ENCODE peak calls at places on chromosomes 5 and 9, in seven cellular contexts. P is transverse colon; O is neural progenitor cell; G is effector memory CD4-positive, alpha-beta T cell; Q is CD8-positive, alpha-beta T cell; J is SK-N-MC; S is left lung. N is an unnamed sample. For H3K36me3, the result is how much of the 10 kb centered on the place peaks cover.

GRCh38 chr9:93207860-93208734 is 24.2 kb downstream of the WNK2 start:
- DNase-seq in P (no peak), O (no peak), G (no peak), Q (no peak), J (no peak), S (peak), N (no peak)

GRCh38 chr5:55603947-55604346 is 69.2 kb upstream of the PLPP1 start:
- DNase-seq in P (no peak), O (no peak), G (no peak), Q (no peak), J (no peak), S (no peak), N (no peak)

GRCh38 chr9:106878943-106879916 is 16.3 kb downstream of the ZNF462 start:
- DNase-seq in P (peak), O (peak), G (no peak), Q (no peak), J (no peak), S (peak), N (peak)

GRCh38 chr9:31519011-31519410 is 865.4 kb upstream of the ACO1 start:
- DNase-seq in P (no peak), O (no peak), G (no peak), Q (no peak), J (no peak), S (no peak), N (no peak)

GRCh38 chr5:60698316-60698715 is 1.6 kb downstream of the DEPDC1B start:
- DNase-seq in P (no peak), O (no peak), G (no peak), Q (no peak), J (no peak), S (no peak), N (no peak)

GRCh38 chr9:73153793-73154227 is 2.1 kb downstream of the ANXA1 start:
- DNase-seq in P (no peak), O (no peak), G (no peak), Q (no peak), J (no peak), S (no peak), N (no peak)

GRCh38 chr5:62266573-62266972 is 39.4 kb upstream of the KIF2A start:
- DNase-seq in P (no peak), O (no peak), G (no peak), Q (no peak), J (no peak), S (no peak), N (no peak)

GRCh38 chr9:71806916-71807315 is 38.6 kb upstream of the CEMIP2 start:
- DNase-seq in P (peak), O (peak), G (peak), Q (peak), J (peak), S (no peak), N (peak)

GRCh38 chr5:124669956-124670671 is 76.3 kb downstream of the ZNF608 start:
- DNase-seq in P (no peak), O (no peak), G (no peak), Q (no peak), J (no peak), S (no peak), N (no peak)

GRCh38 chr9:137172907-137173794 is 1.3 kb upstream of the TMEM210 start:
- DNase-seq in P (no peak), O (no peak), G (no peak), Q (no peak), J (no peak), S (no peak), N (no peak)

GRCh38 chr5:152907488-152908245 is 502.6 kb upstream of the NMUR2 start:
- DNase-seq in P (no peak), O (no peak), G (no peak), Q (no peak), J (no peak), S (no peak), N (no peak)

GRCh38 chr5:6734243-6734695 is 21.0 kb downstream of the TENT4A start:
- DNase-seq in P (no peak), O (no peak), G (no peak), Q (no peak), J (no peak), S (no peak), N (peak)

GRCh38 chr5:69038539-69038938 is 55.3 kb upstream of the SLC30A5 start:
- DNase-seq in P (no peak), O (no peak), G (no peak), Q (no peak), J (no peak), S (no peak), N (no peak)

GRCh38 chr5:9782806-9783560 is 152.8 kb upstream of the TAS2R1 start:
- DNase-seq in P (peak), O (no peak), G (no peak), Q (no peak), J (no peak), S (no peak), N (no peak)

GRCh38 chr9:97307500-97308163 is at the start of gene CCDC180:
- DNase-seq in P (no peak), O (no peak), G (no peak), Q (no peak), J (no peak), S (no peak), N (no peak)

GRCh38 chr9:92393686-92394085 is 10.7 kb downstream of the OGN start:
- DNase-seq in P (no peak), O (no peak), G (no peak), Q (no peak), J (no peak), S (no peak), N (no peak)

GRCh38 chr5:157994271-157994691 is 135.3 kb upstream of the CLINT1 start:
- DNase-seq in P (no peak), O (no peak), G (peak), Q (no peak), J (no peak), S (no peak), N (no peak)

GRCh38 chr5:144368556-144368955 is 197.9 kb downstream of the KCTD16 start:
- DNase-seq in P (no peak), O (no peak), G (no peak), Q (no peak), J (no peak), S (no peak), N (no peak)

GRCh38 chr5:140631831-140632365 is 1.1 kb downstream of the CD14 start:
- DNase-seq in P (peak), O (no peak), G (no peak), Q (peak), J (no peak), S (peak), N (no peak)

GRCh38 chr5:6504677-6505414 is 56.2 kb downstream of the UBE2QL1 start:
- DNase-seq in P (no peak), O (no peak), G (no peak), Q (no peak), J (no peak), S (no peak), N (no peak)

GRCh38 chr5:95725071-95725820 is 5.9 kb upstream of the RHOBTB3 start:
- DNase-seq in P (no peak), O (no peak), G (no peak), Q (no peak), J (no peak), S (no peak), N (no peak)

GRCh38 chr5:112238473-112238872 is 180.6 kb downstream of the EPB41L4A start:
- DNase-seq in P (no peak), O (peak), G (no peak), Q (no peak), J (no peak), S (no peak), N (no peak)

GRCh38 chr5:127907907-127908306 is 175.7 kb upstream of the SLC12A2 start:
- DNase-seq in P (no peak), O (no peak), G (no peak), Q (no peak), J (no peak), S (no peak), N (no peak)

GRCh38 chr5:7827602-7828001 is 23.3 kb downstream of the CFAP90 start:
- DNase-seq in P (no peak), O (no peak), G (no peak), Q (no peak), J (no peak), S (no peak), N (no peak)

GRCh38 chr9:125061391-125061790 is 81.9 kb downstream of the SCAI start:
- DNase-seq in P (no peak), O (no peak), G (no peak), Q (no peak), J (no peak), S (no peak), N (no peak)

GRCh38 chr9:134611046-134611445 is 30.6 kb upstream of the COL5A1 start:
- DNase-seq in P (no peak), O (no peak), G (no peak), Q (no peak), J (no peak), S (no peak), N (no peak)

GRCh38 chr9:1171541-1171940 is 121.4 kb downstream of the DMRT2 start:
- DNase-seq in P (no peak), O (no peak), G (no peak), Q (no peak), J (no peak), S (no peak), N (no peak)

GRCh38 chr9:93693129-93693528 is 116.7 kb downstream of the PHF2 start:
- DNase-seq in P (no peak), O (no peak), G (no peak), Q (no peak), J (no peak), S (no peak), N (no peak)

GRCh38 chr9:72442212-72442607 is 77.2 kb upstream of the ZFAND5 start:
- DNase-seq in P (no peak), O (no peak), G (no peak), Q (no peak), J (no peak), S (no peak), N (no peak)

GRCh38 chr9:116484483-116484776 is 202.7 kb upstream of the TRIM32 start:
- DNase-seq in P (no peak), O (no peak), G (no peak), Q (no peak), J (no peak), S (no peak), N (no peak)

GRCh38 chr5:74414228-74414627 is 226.3 kb downstream of the ENC1 start:
- DNase-seq in P (no peak), O (no peak), G (no peak), Q (no peak), J (no peak), S (no peak), N (no peak)

GRCh38 chr5:37816883-37817282 is 23.0 kb downstream of the GDNF start:
- DNase-seq in P (no peak), O (peak), G (no peak), Q (no peak), J (no peak), S (no peak), N (no peak)

GRCh38 chr9:19976226-19976625 is 187.4 kb upstream of the SLC24A2 start:
- DNase-seq in P (no peak), O (no peak), G (no peak), Q (no peak), J (no peak), S (no peak), N (no peak)

GRCh38 chr9:4048441-4048840 is 251.4 kb downstream of the GLIS3 start:
- DNase-seq in P (no peak), O (peak), G (no peak), Q (no peak), J (no peak), S (no peak), N (no peak)

GRCh38 chr9:81627481-81627880 is 61.9 kb downstream of the TLE1 start:
- DNase-seq in P (no peak), O (no peak), G (no peak), Q (no peak), J (no peak), S (no peak), N (no peak)

GRCh38 chr9:101366038-101366756 is 18.6 kb downstream of the BAAT start:
- DNase-seq in P (no peak), O (no peak), G (no peak), Q (no peak), J (no peak), S (no peak), N (no peak)

GRCh38 chr5:108418172-108418571 is 36.3 kb upstream of the FBXL17 start:
- DNase-seq in P (no peak), O (no peak), G (no peak), Q (no peak), J (no peak), S (no peak), N (peak)

DNA sequence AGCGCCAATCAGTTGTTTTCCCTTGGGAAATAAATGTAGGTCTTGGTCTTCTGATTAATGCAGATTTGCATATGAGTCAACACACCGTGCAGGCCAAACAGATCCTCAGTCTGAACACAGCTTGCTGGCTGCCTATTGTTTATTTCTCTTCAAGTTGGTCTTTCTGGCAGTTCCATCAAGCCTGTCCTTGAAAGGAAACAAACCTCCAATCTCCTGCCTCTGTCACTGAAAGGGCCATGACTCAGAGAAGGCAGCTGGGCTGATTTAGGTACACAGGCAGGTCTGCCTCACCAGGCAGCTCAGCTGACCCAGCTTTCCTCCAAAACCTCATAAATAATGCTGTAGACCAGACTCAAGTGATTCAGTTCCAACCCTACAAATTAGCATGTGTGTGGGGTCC is 175.9 kb downstream of the MAN2A1 start:
- DNase-seq in P (no peak), O (no peak), G (no peak), Q (no peak), J (no peak), S (no peak), N (no peak)
- H3K36me3 ChIP-seq in P (under half), O (under half), G (under half), Q (under half), J (under half), S (under half), N (under half)

DNA sequence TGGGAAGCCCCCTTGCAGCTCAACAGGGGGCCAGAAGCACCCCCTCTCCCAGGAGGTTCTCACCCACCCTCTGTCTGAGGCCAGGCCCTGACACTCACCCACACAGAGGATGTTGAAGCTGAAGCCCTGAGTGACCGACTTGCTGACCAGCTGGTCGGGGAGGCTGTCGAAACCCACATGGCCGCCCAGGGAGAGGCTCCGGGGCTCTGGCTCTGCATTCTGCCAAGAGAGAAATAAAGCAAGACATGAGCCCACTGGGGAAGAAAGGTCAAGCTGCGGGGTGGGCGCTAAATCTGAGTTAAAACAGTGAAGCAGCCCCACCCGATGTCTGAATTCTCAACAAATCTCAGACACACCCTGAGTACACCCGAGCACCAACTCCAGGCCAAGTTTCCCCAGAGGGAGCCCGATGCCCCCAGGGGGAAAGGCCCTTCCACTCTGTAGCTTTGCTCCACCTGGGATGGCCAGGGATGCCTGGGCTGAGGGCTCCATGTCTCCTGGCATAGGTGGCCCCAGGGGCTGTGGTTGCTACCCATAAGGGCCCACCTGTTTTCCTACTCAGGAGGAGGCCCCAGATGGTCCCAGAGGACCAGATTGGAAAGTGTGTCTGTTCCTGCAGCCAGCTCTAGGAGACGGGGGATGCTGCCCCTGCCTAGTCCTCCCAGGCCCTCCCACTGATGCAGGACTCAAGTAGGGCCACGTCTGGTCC is 11.6 kb downstream of the SEPTIN8 start:
- DNase-seq in P (peak), O (no peak), G (no peak), Q (no peak), J (no peak), S (no peak), N (no peak)
- H3K36me3 ChIP-seq in P (under half), O (under half), G (under half), Q (under half), J (under half), S (under half), N (under half)

DNA sequence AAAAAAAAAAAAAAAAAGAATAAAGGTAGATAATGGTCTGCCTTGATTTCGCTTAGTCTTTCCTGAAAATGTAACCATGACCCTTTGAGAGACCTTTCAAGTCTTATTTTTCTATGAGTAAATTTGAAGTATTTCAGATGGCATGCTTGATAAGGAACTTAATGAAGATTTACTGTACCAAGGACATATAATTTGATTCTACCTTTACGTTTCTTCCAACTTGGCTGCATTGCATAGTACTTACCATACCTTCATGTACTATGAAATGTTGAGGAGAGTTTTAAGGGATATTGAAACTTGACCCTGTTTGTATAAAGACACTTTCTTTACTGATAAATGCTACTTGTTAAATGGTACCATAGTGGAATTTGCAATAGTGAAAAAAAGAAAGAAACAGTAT is 35.0 kb upstream of the SNX24 start:
- DNase-seq in P (no peak), O (no peak), G (no peak), Q (no peak), J (no peak), S (no peak), N (no peak)
- H3K36me3 ChIP-seq in P (under half), O (under half), G (under half), Q (under half), J (under half), S (under half), N (under half)

GRCh38 chr9:111916234-111916645 is 19.6 kb downstream of the UGCG start:
- DNase-seq in P (no peak), O (no peak), G (no peak), Q (no peak), J (no peak), S (no peak), N (no peak)
- H3K36me3 ChIP-seq in P (under half), O (under half), G (under half), Q (under half), J (under half), S (under half), N (under half)

DNA sequence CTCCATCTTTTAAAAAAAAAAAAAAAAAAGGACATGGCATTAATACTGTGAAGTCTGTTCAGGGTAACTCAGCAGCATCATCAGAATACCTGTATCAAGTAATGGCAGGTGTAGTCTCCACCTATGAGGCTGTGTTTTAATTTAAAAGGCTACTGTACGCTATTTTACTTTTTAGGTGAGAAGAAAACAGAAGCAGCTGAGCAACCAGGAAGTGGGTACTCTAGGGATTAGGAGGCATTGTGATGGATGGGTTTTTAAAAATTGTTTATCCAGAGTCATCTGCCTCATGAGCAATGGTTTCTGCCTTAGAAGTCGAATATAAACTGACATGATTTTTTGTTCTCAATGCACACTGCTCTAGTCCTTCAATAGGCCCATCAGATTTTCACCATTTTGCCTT is 42.7 kb downstream of the PSIP1 start:
- DNase-seq in P (no peak), O (no peak), G (no peak), Q (no peak), J (no peak), S (no peak), N (no peak)
- H3K36me3 ChIP-seq in P (under half), O (half or more), G (half or more), Q (under half), J (half or more), S (under half), N (under half)

GRCh38 chr5:32419791-32420190 is 24.7 kb downstream of the ZFR start:
- DNase-seq in P (no peak), O (no peak), G (no peak), Q (no peak), J (no peak), S (no peak), N (no peak)
- H3K36me3 ChIP-seq in P (under half), O (under half), G (under half), Q (under half), J (half or more), S (under half), N (under half)

GRCh38 chr5:154625031-154625430 is 130.1 kb upstream of the LARP1 start:
- DNase-seq in P (no peak), O (no peak), G (no peak), Q (no peak), J (no peak), S (no peak), N (no peak)

GRCh38 chr5:154627711-154628678 is 127.2 kb upstream of the LARP1 start:
- DNase-seq in P (no peak), O (no peak), G (no peak), Q (no peak), J (no peak), S (no peak), N (no peak)

GRCh38 chr5:154626876-154627552 is 128.2 kb upstream of the LARP1 start:
- DNase-seq in P (no peak), O (no peak), G (no peak), Q (no peak), J (no peak), S (no peak), N (no peak)

GRCh38 chr5:154620406-154620805 is 134.8 kb upstream of the LARP1 start:
- DNase-seq in P (no peak), O (no peak), G (no peak), Q (no peak), J (no peak), S (no peak), N (no peak)

GRCh38 chr5:154624341-154624740 is 130.8 kb upstream of the LARP1 start:
- DNase-seq in P (no peak), O (no peak), G (no peak), Q (no peak), J (no peak), S (no peak), N (no peak)
- H3K36me3 ChIP-seq in P (under half), O (under half), G (under half), Q (under half), J (under half), S (under half), N (under half)